ENCODE peak calls at places on chromosomes 1 and 21, in nine cellular contexts. F is MM.1S, H is GM23248, V is HCT116, P is GM23338, O is hepatocyte, W is PC-9, J is SK-N-SH, G is Karpas-422. B is an unnamed sample.

GRCh38 chr1:15870421-15870820 is 22.9 kb downstream of the SPEN start:
- DNase-seq in F (no peak), H (peak; percentile 71), V (no peak), P (no peak), O (no peak), W (no peak), J (no peak), G (no peak), B (no peak)

GRCh38 chr1:112706505-112707216 is at the start of gene RHOC:
- DNase-seq in F (peak; percentile 49), H (peak; percentile 87), V (no peak), P (peak; percentile 79), O (peak; percentile 93), W (peak; percentile 56), J (peak; percentile 95), G (peak; percentile 72), B (peak; percentile 69)

GRCh38 chr1:171845998-171846397 is 4.7 kb downstream of the DNM3 start:
- DNase-seq in F (no peak), H (no peak), V (no peak), P (no peak), O (no peak), W (no peak), J (no peak), G (no peak), B (no peak)

GRCh38 chr21:35565204-35565611 is 495.1 kb downstream of the SETD4 start:
- DNase-seq in F (no peak), H (peak; percentile 94), V (no peak), P (no peak), O (peak; percentile 72), W (peak; percentile 92), J (no peak), G (no peak), B (no peak)

GRCh38 chr1:7485086-7485780 is 285.9 kb upstream of the VAMP3 start:
- DNase-seq in F (no peak), H (no peak), V (no peak), P (no peak), O (no peak), W (no peak), J (no peak), G (no peak), B (no peak)

GRCh38 chr1:4021153-4021894 is 121.3 kb upstream of the C1orf174 start:
- DNase-seq in F (no peak), H (no peak), V (no peak), P (no peak), O (peak; percentile 2), W (no peak), J (no peak), G (no peak), B (no peak)

GRCh38 chr1:52634111-52634510 is 1.1 kb downstream of the SHISAL2A start:
- DNase-seq in F (no peak), H (no peak), V (no peak), P (no peak), O (no peak), W (no peak), J (no peak), G (no peak), B (no peak)

GRCh38 chr21:21246007-21246406 is 247.8 kb downstream of the NCAM2 start:
- DNase-seq in F (no peak), H (no peak), V (no peak), P (no peak), O (no peak), W (no peak), J (no peak), G (no peak), B (no peak)

GRCh38 chr1:17365271-17365670 is 6.7 kb upstream of the PADI6 start:
- DNase-seq in F (no peak), H (no peak), V (no peak), P (no peak), O (no peak), W (no peak), J (no peak), G (no peak), B (no peak)

GRCh38 chr1:180310095-180310494 is 80.0 kb downstream of the LHX4 start:
- DNase-seq in F (no peak), H (peak; percentile 46), V (no peak), P (no peak), O (no peak), W (peak; percentile 66), J (no peak), G (no peak), B (no peak)

GRCh38 chr1:75786901-75787455 is 922 bp downstream of the RABGGTB start:
- DNase-seq in F (no peak), H (peak; percentile 36), V (no peak), P (no peak), O (no peak), W (no peak), J (no peak), G (peak; percentile 52), B (no peak)

GRCh38 chr1:92728687-92729086 is 56.2 kb downstream of the EVI5 start:
- DNase-seq in F (no peak), H (peak; percentile 27), V (no peak), P (no peak), O (no peak), W (no peak), J (no peak), G (peak; percentile 19), B (no peak)

GRCh38 chr21:29074007-29074376 is 544 bp upstream of the CCT8 start:
- DNase-seq in F (no peak), H (no peak), V (no peak), P (no peak), O (no peak), W (no peak), J (no peak), G (no peak), B (no peak)

GRCh38 chr1:210755991-210756669 is 377.8 kb downstream of the KCNH1 start:
- DNase-seq in F (no peak), H (no peak), V (no peak), P (no peak), O (no peak), W (no peak), J (peak; percentile 28), G (no peak), B (no peak)
- H3K4me1 ChIP-seq in F (no peaks in the 10 kb centered on the region), H (no peaks in the 10 kb centered on the region), V (no peaks in the 10 kb centered on the region), P (peaks cover 4% of the 10 kb centered on the region), O (no peaks in the 10 kb centered on the region), W (no peaks in the 10 kb centered on the region), J (peaks cover 16% of the 10 kb centered on the region), G (no peaks in the 10 kb centered on the region), B (no peaks in the 10 kb centered on the region)

GRCh38 chr1:242219905-242220304 is 221.0 kb upstream of the MAP1LC3C start:
- DNase-seq in F (no peak), H (no peak), V (no peak), P (no peak), O (no peak), W (no peak), J (no peak), G (no peak), B (no peak)

GRCh38 chr1:242225770-242226573 is 227.1 kb upstream of the MAP1LC3C start:
- DNase-seq in F (no peak), H (no peak), V (no peak), P (no peak), O (no peak), W (peak; percentile 71), J (no peak), G (no peak), B (no peak)

GRCh38 chr1:242228991-242229390 is 230.1 kb upstream of the MAP1LC3C start:
- DNase-seq in F (no peak), H (no peak), V (no peak), P (no peak), O (no peak), W (no peak), J (no peak), G (no peak), B (no peak)

GRCh38 chr1:242219298-242219901 is 220.5 kb upstream of the MAP1LC3C start:
- DNase-seq in F (no peak), H (no peak), V (no peak), P (no peak), O (no peak), W (no peak), J (no peak), G (no peak), B (no peak)

GRCh38 chr1:242224426-242224825 is 225.5 kb upstream of the MAP1LC3C start:
- DNase-seq in F (no peak), H (no peak), V (no peak), P (peak; percentile 36), O (no peak), W (no peak), J (no peak), G (no peak), B (no peak)
- H2AFZ ChIP-seq in F (no peak overlapping the region), H (no peak overlapping the region), V (no peak overlapping the region), P (no peak overlapping the region), O (no peak overlapping the region), W (no peak overlapping the region), J (no peak overlapping the region), G (no peak overlapping the region), B (no peak overlapping the region)

GRCh38 chr21:42455196-42455595 is 40.8 kb downstream of the RSPH1 start:
- DNase-seq in F (no peak), H (no peak), V (no peak), P (no peak), O (no peak), W (no peak), J (no peak), G (peak; percentile 60), B (peak; percentile 34)
- H3K9me2 ChIP-seq in F (no peaks in the 10 kb centered on the region), H (no peaks in the 10 kb centered on the region), V (no peaks in the 10 kb centered on the region), P (no peaks in the 10 kb centered on the region), O (no peaks in the 10 kb centered on the region), W (no peaks in the 10 kb centered on the region), J (no peaks in the 10 kb centered on the region), G (no peaks in the 10 kb centered on the region), B (no peaks in the 10 kb centered on the region)

DNA sequence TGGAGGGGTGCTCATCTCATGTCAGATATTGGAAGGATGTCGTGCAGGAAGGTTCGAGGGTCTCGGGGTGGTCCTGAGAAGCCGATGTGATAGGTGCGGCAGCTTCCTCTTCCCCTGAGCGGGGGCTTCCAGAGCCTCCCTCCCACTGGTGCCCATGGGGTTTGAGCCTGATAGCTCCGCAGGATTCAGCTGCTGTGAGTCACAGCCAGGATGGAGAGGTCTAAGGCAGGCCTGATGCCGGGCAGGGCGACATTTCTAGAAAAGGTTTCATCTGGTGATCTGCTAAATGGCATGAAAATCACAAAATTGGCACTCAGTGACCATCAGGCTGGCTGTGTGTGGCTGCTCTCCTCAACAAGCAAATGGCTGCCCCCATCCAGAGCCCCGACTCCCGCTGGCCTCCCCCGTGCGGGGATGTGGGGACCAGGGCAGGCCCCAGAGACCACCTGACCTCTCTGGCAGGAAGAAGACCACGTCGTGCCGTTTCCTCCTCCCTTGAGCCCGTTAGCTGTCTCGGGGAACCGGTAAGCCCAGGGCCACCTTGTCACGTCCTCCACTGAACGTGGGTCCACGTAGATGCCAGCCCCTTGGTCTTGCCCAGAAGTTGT is 66.0 kb downstream of the SKI start:
- DNase-seq in F (no peak), H (peak; percentile 66), V (no peak), P (no peak), O (no peak), W (no peak), J (no peak), G (no peak), B (no peak)
- H3K4me1 ChIP-seq in F (peaks cover 15% of the 10 kb centered on the region), H (peaks cover 55% of the 10 kb centered on the region), V (no peaks in the 10 kb centered on the region), P (peaks cover 10% of the 10 kb centered on the region), O (peaks cover 3% of the 10 kb centered on the region), W (peaks cover 30% of the 10 kb centered on the region), J (peaks cover 50% of the 10 kb centered on the region), G (peaks cover 18% of the 10 kb centered on the region), B (peaks cover 7% of the 10 kb centered on the region)